ENCODE peak calls at places on chromosomes 5 and 9, in ten cellular contexts. N is adrenal gland, V is ovary, I is A549, W is transverse colon, R is heart left ventricle, T is body of pancreas, S is Peyer's patch, A is sigmoid colon, Y is right lobe of liver. U is an unnamed sample.

GRCh38 chr5:95953026-95953425 is 8.6 kb downstream of the ELL2 start:
- DNase-seq in V (no peak), S (no peak), R (no peak), T (no peak), A (no peak), N (no peak), I (no peak), W (no peak), Y (no peak), U (no peak)

GRCh38 chr9:128684325-128685021 is 4.5 kb upstream of the SET start:
- DNase-seq in N (peak), W (peak), T (peak), R (peak), V (peak), I (peak), S (peak), Y (peak), A (peak), U (peak)

GRCh38 chr5:171848911-171849520 is 63.4 kb downstream of the SMIM23 start:
- DNase-seq in T (no peak), I (no peak), A (no peak), Y (no peak), R (no peak), V (no peak), S (no peak), N (no peak), W (no peak), U (no peak)

GRCh38 chr5:36570268-36570667 is 36.1 kb upstream of the SLC1A3 start:
- DNase-seq in R (peak), T (no peak), W (no peak), A (no peak), N (no peak), Y (no peak), I (no peak), V (peak), S (no peak), U (no peak)

GRCh38 chr9:98806394-98807069 is 938 bp upstream of the GALNT12 start:
- DNase-seq in Y (no peak), I (no peak), S (peak), V (no peak), W (no peak), A (peak), N (no peak), R (no peak), T (no peak), U (no peak)

GRCh38 chr9:113715086-113715485 is 161.0 kb upstream of the ZNF618 start:
- DNase-seq in T (no peak), S (no peak), Y (no peak), V (no peak), R (no peak), N (no peak), I (no peak), W (no peak), A (no peak), U (no peak)

GRCh38 chr5:168219515-168220410 is 71.7 kb upstream of the WWC1 start:
- DNase-seq in T (peak), S (peak), W (peak), Y (no peak), V (peak), A (no peak), I (peak), R (no peak), N (peak), U (peak)

GRCh38 chr5:58002318-58002717 is 457.6 kb downstream of the PLK2 start:
- DNase-seq in T (no peak), N (no peak), Y (no peak), V (no peak), A (no peak), S (no peak), I (peak), R (no peak), W (no peak), U (no peak)

GRCh38 chr5:166285385-166285784 is 2006.1 kb upstream of the WWC1 start:
- DNase-seq in W (no peak), N (no peak), V (no peak), R (no peak), S (no peak), I (no peak), Y (no peak), T (no peak), A (no peak), U (no peak)

GRCh38 chr9:137113385-137114159 is 961 bp downstream of the DPP7 start:
- DNase-seq in I (peak), W (no peak), T (no peak), A (peak), N (no peak), S (no peak), R (no peak), Y (no peak), V (no peak), U (no peak)

GRCh38 chr5:126594077-126594476 is 942 bp downstream of the ALDH7A1 start:
- DNase-seq in V (no peak), R (no peak), Y (no peak), N (no peak), T (no peak), W (no peak), I (no peak), S (no peak), A (no peak), U (no peak)

GRCh38 chr5:126595486-126596083 is 566 bp upstream of the ALDH7A1 start:
- DNase-seq in N (no peak), T (no peak), V (peak), Y (no peak), S (no peak), W (no peak), A (no peak), R (no peak), I (no peak), U (no peak)

GRCh38 chr5:126597156-126597555 is 2.1 kb upstream of the ALDH7A1 start:
- DNase-seq in I (peak), T (no peak), N (no peak), W (no peak), S (no peak), Y (no peak), R (no peak), V (no peak), A (no peak), U (no peak)

GRCh38 chr5:126591549-126591948 is 3.5 kb downstream of the ALDH7A1 start:
- DNase-seq in V (no peak), I (no peak), R (no peak), S (no peak), N (no peak), W (no peak), T (no peak), A (no peak), Y (no peak), U (no peak)

DNA sequence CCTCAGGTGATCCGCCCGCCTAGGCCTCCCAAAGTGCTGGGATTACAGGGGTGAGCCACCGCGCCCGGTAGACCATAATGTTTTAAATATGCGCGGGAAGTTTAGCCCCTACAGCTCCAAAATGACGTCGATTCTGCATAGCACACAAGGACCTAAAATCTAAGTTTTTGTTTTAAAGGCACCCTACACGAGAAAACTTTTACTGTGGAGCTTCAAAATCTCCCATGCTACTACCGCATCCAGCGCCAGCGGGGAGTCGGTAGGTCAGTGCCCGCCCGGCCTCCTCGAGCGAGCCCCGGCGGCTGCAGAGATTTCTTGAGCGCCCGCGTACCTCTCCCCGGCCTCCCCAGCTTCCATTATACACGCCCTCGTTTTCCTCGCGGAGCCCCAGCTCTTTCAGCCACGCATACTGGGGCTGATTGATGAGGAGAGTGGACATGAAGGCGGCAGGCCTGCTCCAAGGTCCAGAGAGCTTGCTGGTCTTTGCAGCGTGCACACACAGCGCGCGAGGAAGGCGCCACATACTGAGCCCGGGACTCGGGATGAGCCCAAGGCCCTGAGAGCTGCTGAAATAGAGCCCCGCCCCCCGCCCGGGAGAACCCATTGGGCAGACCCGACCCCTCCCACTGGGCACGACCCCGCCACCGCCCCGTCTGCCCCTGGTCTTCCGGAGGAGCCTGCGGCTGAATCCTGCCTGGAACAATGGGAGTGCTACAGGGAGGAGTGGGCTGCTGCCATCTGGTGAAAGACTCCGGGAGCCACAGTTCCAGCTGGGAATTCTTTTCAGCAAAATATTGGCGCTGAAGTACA is at the start of gene ALDH7A1:
- DNase-seq in R (peak), A (peak), Y (peak), I (peak), S (peak), N (peak), W (peak), T (peak), V (peak), U (peak)
- TF ChIP-seq POLR2A in R (peak), A (peak), Y (peak), I (peak), S (peak), N (peak), W (peak), T (peak), V (peak), U (peak)

GRCh38 chr9:133876144-133876543 is 116.0 kb downstream of the VAV2 start:
- DNase-seq in Y (no peak), T (no peak), N (no peak), I (no peak), S (no peak), A (no peak), V (no peak), R (no peak), W (no peak), U (no peak)
- TF ChIP-seq CTCF in Y (no peak), T (no peak), N (peak), I (peak), S (peak), A (no peak), V (no peak), R (no peak), W (no peak), U (no peak)

DNA sequence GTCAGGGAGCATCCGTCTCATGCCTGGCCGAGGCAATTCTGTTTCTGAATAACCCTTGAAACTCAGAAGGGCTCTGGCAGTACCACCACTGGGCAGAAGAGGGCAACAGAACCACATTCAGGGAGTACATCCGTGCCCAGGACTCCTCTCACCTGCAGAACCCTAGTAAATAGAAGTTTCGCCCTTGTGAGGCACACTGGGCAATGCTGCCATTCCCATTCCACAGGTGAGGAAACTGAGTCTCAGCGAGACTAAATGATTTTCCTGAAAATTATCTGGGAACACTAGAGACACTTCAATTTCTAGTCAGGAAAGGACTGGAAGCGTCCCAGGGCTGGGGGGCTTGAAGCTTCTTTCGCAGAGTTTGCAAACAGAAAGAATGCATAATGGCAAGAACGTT is 74.7 kb downstream of the FGF1 start:
- DNase-seq in W (peak), A (peak), N (peak), Y (peak), R (peak), V (peak), I (peak), T (peak), S (peak), U (peak)
- TF ChIP-seq POLR2A in W (no peak), A (no peak), N (no peak), Y (no peak), R (no peak), V (no peak), I (no peak), T (no peak), S (no peak), U (no peak)

GRCh38 chr5:61766141-61766540 is 434.1 kb downstream of the ZSWIM6 start:
- DNase-seq in W (no peak), Y (no peak), N (no peak), A (no peak), T (no peak), S (no peak), R (no peak), V (no peak), I (no peak), U (no peak)

GRCh38 chr5:61767231-61768080 is 435.4 kb downstream of the ZSWIM6 start:
- DNase-seq in W (no peak), S (no peak), R (no peak), V (no peak), Y (no peak), I (no peak), A (no peak), T (no peak), N (no peak), U (no peak)

GRCh38 chr5:61771062-61771461 is 439.0 kb downstream of the ZSWIM6 start:
- DNase-seq in Y (no peak), I (no peak), S (no peak), N (no peak), A (no peak), V (no peak), T (no peak), W (no peak), R (no peak), U (no peak)

GRCh38 chr5:61765471-61765870 is 433.4 kb downstream of the ZSWIM6 start:
- DNase-seq in T (no peak), Y (no peak), N (no peak), W (no peak), S (no peak), R (no peak), I (no peak), V (no peak), A (no peak), U (no peak)

GRCh38 chr5:61768692-61769281 is 436.7 kb downstream of the ZSWIM6 start:
- DNase-seq in N (no peak), T (peak), R (no peak), Y (no peak), W (peak), V (no peak), A (no peak), S (peak), I (peak), U (no peak)
- TF ChIP-seq CTCF in N (peak), T (peak), R (no peak), Y (peak), W (peak), V (no peak), A (no peak), S (peak), I (peak), U (no peak)

GRCh38 chr9:112380102-112380581 is at the start of gene HSDL2:
- DNase-seq in S (peak), N (no peak), V (no peak), A (peak), T (peak), R (no peak), I (no peak), W (peak), Y (no peak), U (peak)

GRCh38 chr9:112379177-112380101 is 469 bp upstream of the HSDL2 start:
- DNase-seq in W (peak), S (peak), A (peak), T (peak), Y (peak), N (peak), V (peak), R (peak), I (peak), U (peak)

GRCh38 chr9:112382066-112382465 is 2.2 kb downstream of the HSDL2 start:
- DNase-seq in I (no peak), A (no peak), W (no peak), R (no peak), V (no peak), T (no peak), S (no peak), Y (no peak), N (no peak), U (no peak)

GRCh38 chr9:112382501-112383364 is 2.8 kb downstream of the HSDL2 start:
- DNase-seq in T (no peak), S (no peak), Y (no peak), R (no peak), I (no peak), A (no peak), N (no peak), V (no peak), W (no peak), U (no peak)

GRCh38 chr9:112380771-112381181 is 868 bp downstream of the HSDL2 start:
- DNase-seq in Y (no peak), V (no peak), R (no peak), N (no peak), S (no peak), A (no peak), T (peak), I (peak), W (no peak), U (no peak)
- TF ChIP-seq POLR2A in Y (peak), V (no peak), R (no peak), N (no peak), S (no peak), A (no peak), T (no peak), I (no peak), W (no peak), U (no peak)

GRCh38 chr5:113060410-113061025 is 83.9 kb downstream of the DCP2 start:
- DNase-seq in A (no peak), R (no peak), W (no peak), Y (no peak), V (no peak), I (no peak), N (no peak), T (no peak), S (no peak), U (no peak)

GRCh38 chr5:113065626-113066025 is 89.0 kb downstream of the DCP2 start:
- DNase-seq in Y (no peak), T (no peak), I (no peak), R (no peak), W (no peak), V (no peak), A (no peak), N (no peak), S (no peak), U (no peak)

GRCh38 chr5:113062869-113063508 is 86.4 kb downstream of the DCP2 start:
- DNase-seq in T (no peak), I (no peak), V (no peak), A (no peak), Y (no peak), S (no peak), W (no peak), R (no peak), N (no peak), U (no peak)

GRCh38 chr5:113061851-113062631 is 85.4 kb downstream of the DCP2 start:
- DNase-seq in R (no peak), Y (no peak), W (no peak), S (no peak), V (no peak), A (no peak), N (no peak), I (no peak), T (no peak), U (no peak)

DNA sequence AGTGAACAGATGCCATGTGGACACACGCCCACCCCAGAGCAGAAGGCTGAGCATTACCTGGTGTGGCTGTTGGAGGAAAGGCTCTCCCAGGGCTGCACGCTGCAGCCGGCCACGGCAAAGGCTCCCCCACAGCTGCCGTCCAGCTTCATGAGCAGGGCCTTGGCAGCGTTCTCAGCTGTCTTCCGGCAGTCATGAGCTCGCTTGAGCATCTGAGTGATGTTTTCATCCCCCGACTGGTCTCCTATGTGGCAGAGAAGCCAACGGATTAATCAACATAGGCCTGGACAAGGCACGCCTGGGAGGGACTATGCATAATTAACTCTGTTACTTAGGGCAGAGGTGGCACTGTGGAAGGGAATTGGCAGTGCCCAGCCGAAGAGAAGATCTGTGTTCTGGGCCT is 87.3 kb downstream of the DCP2 start:
- DNase-seq in W (no peak), A (no peak), N (no peak), T (no peak), S (no peak), I (no peak), R (no peak), Y (no peak), V (no peak), U (no peak)
- TF ChIP-seq CTCF in W (no peak), A (no peak), N (no peak), T (no peak), S (no peak), I (no peak), R (no peak), Y (no peak), V (no peak), U (no peak)

DNA sequence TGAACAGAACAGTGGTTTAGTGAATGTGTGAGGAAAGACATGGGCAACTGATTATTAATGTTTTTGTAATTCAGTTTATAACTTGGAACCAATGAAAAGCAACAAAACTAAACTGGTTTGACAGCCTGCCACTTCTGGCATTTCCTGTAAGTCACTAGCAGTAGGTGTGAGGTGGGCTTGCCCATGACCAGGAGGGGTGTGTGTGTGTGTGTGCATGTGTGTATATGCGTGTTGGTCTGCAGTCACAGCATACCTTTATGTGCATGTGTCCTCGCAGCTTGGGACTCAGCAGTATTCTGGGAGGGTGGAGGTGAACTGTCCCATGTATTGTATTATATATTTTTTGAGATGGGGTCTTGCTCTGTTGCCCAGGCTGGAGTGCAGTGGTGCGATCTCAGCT is 32.3 kb downstream of the OTULIN start:
- DNase-seq in V (no peak), N (no peak), S (no peak), I (no peak), R (no peak), T (no peak), Y (no peak), A (no peak), W (no peak), U (no peak)
- TF ChIP-seq POLR2A in V (no peak), N (no peak), S (no peak), I (no peak), R (no peak), T (no peak), Y (no peak), A (no peak), W (no peak), U (no peak)

DNA sequence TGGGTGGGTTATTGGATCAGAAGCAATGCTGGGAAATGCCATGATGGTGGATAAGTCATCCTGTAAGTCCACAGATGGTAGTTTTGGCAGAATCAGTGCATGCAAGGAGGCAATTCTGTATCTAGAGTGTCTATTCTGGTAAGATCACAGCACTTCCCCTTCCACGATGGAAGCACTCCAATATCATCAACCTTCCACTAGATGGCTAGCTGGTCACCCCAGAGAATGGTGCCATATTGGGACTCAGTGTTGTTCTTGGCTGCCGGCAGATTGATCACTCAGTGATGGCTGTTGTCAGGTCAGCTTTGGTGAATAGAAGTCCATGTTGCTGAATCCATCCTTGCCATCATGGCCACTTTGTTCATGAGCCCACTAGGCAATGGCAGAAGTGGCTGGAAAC is 553.5 kb downstream of the CSNK1G3 start:
- DNase-seq in W (no peak), R (no peak), V (no peak), T (no peak), S (no peak), N (no peak), I (no peak), Y (no peak), A (no peak), U (no peak)
- TF ChIP-seq CTCF in W (no peak), R (no peak), V (no peak), T (no peak), S (no peak), N (no peak), I (no peak), Y (no peak), A (no peak), U (no peak)